ENCODE peak calls at places on chromosomes 4 and X, in seven cellular contexts. One of them, this sample, is unnamed.

GRCh38 chrX:134803551-134804183 is 145.4 kb upstream of the PLAC1 start:
- DNase-seq in GDM1: no peak
- DNase-seq in HT1080: no peak
- DNase-seq in NCI-H1105 treated with DMSO at 0.1 percent for 48 hours: no peak
- DNase-seq in left colon: no peak
- DNase-seq in activated T-cell treated with anti-CD3 and anti-CD28 coated beads, Interleukin-2, amount 50 U/mL, for 48 hours: no peak
- DNase-seq in A549: no peak
- DNase-seq in this sample: no peak

GRCh38 chrX:105876658-105877057 is 54.3 kb downstream of the NRK start:
- DNase-seq in GDM1: no peak
- DNase-seq in HT1080: no peak
- DNase-seq in NCI-H1105 treated with DMSO at 0.1 percent for 48 hours: peak
- DNase-seq in left colon: no peak
- DNase-seq in activated T-cell treated with anti-CD3 and anti-CD28 coated beads, Interleukin-2, amount 50 U/mL, for 48 hours: no peak
- DNase-seq in A549: peak
- DNase-seq in this sample: no peak

GRCh38 chr4:169160825-169161224 is 109.9 kb downstream of the SH3RF1 start:
- DNase-seq in GDM1: no peak
- DNase-seq in HT1080: no peak
- DNase-seq in NCI-H1105 treated with DMSO at 0.1 percent for 48 hours: no peak
- DNase-seq in left colon: no peak
- DNase-seq in activated T-cell treated with anti-CD3 and anti-CD28 coated beads, Interleukin-2, amount 50 U/mL, for 48 hours: no peak
- DNase-seq in A549: no peak
- DNase-seq in this sample: no peak

GRCh38 chrX:40420899-40421729 is 159.7 kb upstream of the ATP6AP2 start:
- DNase-seq in GDM1: no peak
- DNase-seq in HT1080: peak
- DNase-seq in NCI-H1105 treated with DMSO at 0.1 percent for 48 hours: no peak
- DNase-seq in left colon: no peak
- DNase-seq in activated T-cell treated with anti-CD3 and anti-CD28 coated beads, Interleukin-2, amount 50 U/mL, for 48 hours: no peak
- DNase-seq in A549: peak
- DNase-seq in this sample: peak

GRCh38 chr4:81085979-81086378 is 55.5 kb downstream of the BMP3 start:
- DNase-seq in GDM1: no peak
- DNase-seq in HT1080: no peak
- DNase-seq in NCI-H1105 treated with DMSO at 0.1 percent for 48 hours: no peak
- DNase-seq in left colon: no peak
- DNase-seq in activated T-cell treated with anti-CD3 and anti-CD28 coated beads, Interleukin-2, amount 50 U/mL, for 48 hours: no peak
- DNase-seq in A549: no peak
- DNase-seq in this sample: no peak

GRCh38 chr4:8494983-8495548 is 54.5 kb downstream of the TRMT44 start:
- DNase-seq in GDM1: no peak
- DNase-seq in HT1080: no peak
- DNase-seq in NCI-H1105 treated with DMSO at 0.1 percent for 48 hours: no peak
- DNase-seq in left colon: no peak
- DNase-seq in activated T-cell treated with anti-CD3 and anti-CD28 coated beads, Interleukin-2, amount 50 U/mL, for 48 hours: no peak
- DNase-seq in A549: no peak
- DNase-seq in this sample: no peak

GRCh38 chrX:123771449-123772064 is 38.7 kb upstream of the THOC2 start:
- DNase-seq in GDM1: no peak
- DNase-seq in HT1080: no peak
- DNase-seq in NCI-H1105 treated with DMSO at 0.1 percent for 48 hours: no peak
- DNase-seq in left colon: no peak
- DNase-seq in activated T-cell treated with anti-CD3 and anti-CD28 coated beads, Interleukin-2, amount 50 U/mL, for 48 hours: no peak
- DNase-seq in A549: peak
- DNase-seq in this sample: no peak

GRCh38 chr4:90120815-90121214 is 6.4 kb upstream of the CCSER1 start:
- DNase-seq in GDM1: no peak
- DNase-seq in HT1080: no peak
- DNase-seq in NCI-H1105 treated with DMSO at 0.1 percent for 48 hours: no peak
- DNase-seq in left colon: no peak
- DNase-seq in activated T-cell treated with anti-CD3 and anti-CD28 coated beads, Interleukin-2, amount 50 U/mL, for 48 hours: no peak
- DNase-seq in A549: no peak
- DNase-seq in this sample: no peak

GRCh38 chr4:88722276-88722780 is 24.7 kb upstream of the NAP1L5 start:
- DNase-seq in GDM1: no peak
- DNase-seq in HT1080: no peak
- DNase-seq in NCI-H1105 treated with DMSO at 0.1 percent for 48 hours: no peak
- DNase-seq in left colon: no peak
- DNase-seq in activated T-cell treated with anti-CD3 and anti-CD28 coated beads, Interleukin-2, amount 50 U/mL, for 48 hours: no peak
- DNase-seq in A549: no peak
- DNase-seq in this sample: no peak

This sample was measured in cerebellum.